ENCODE peak calls at places on chromosomes 3 and 15, in seven cellular contexts. I is psoas muscle, V is mucosa of descending colon, R is AG04450, H is nephron progenitor cell, C is HFFc6, G is brain microvascular endothelial cell. F is an unnamed sample.

GRCh38 chr3:11290743-11291680 is 18.8 kb downstream of the ATG7 start:
- DNase-seq in I (no peak), V (no peak), R (no peak), H (no peak), C (peak; percentile 76), G (peak; percentile 89), F (no peak)

GRCh38 chr3:81216192-81216591 is 545.3 kb downstream of the GBE1 start:
- DNase-seq in I (no peak), V (no peak), R (no peak), H (no peak), C (no peak), G (peak; percentile 27), F (no peak)

GRCh38 chr3:11435420-11435819 is 163.2 kb downstream of the ATG7 start:
- DNase-seq in I (no peak), V (no peak), R (no peak), H (no peak), C (no peak), G (no peak), F (no peak)

GRCh38 chr3:14210843-14211594 is 32.4 kb downstream of the LSM3 start:
- DNase-seq in I (no peak), V (no peak), R (peak; percentile 47), H (no peak), C (peak; percentile 89), G (no peak), F (no peak)

GRCh38 chr3:149273096-149273751 is 51.6 kb upstream of the CP start:
- DNase-seq in I (no peak), V (no peak), R (peak; percentile 79), H (peak; percentile 36), C (peak; percentile 87), G (peak; percentile 70), F (no peak)

GRCh38 chr15:27358751-27359434 is 387.9 kb downstream of the GABRG3 start:
- DNase-seq in I (no peak), V (no peak), R (no peak), H (peak; percentile 74), C (no peak), G (no peak), F (no peak)

GRCh38 chr3:159947220-159947619 is 41.4 kb upstream of the IL12A start:
- DNase-seq in I (no peak), V (no peak), R (peak; percentile 61), H (no peak), C (peak; percentile 95), G (peak; percentile 62), F (no peak)

GRCh38 chr3:95626107-95626506 is 1188.3 kb upstream of the EPHA6 start:
- DNase-seq in I (no peak), V (no peak), R (no peak), H (no peak), C (no peak), G (no peak), F (no peak)

GRCh38 chr3:100590114-100590839 is 19.1 kb upstream of the ADGRG7 start:
- DNase-seq in I (no peak), V (no peak), R (peak; percentile 44), H (peak; percentile 57), C (peak; percentile 40), G (peak; percentile 67), F (no peak)

GRCh38 chr3:192862408-192863385 is 55.0 kb downstream of the MB21D2 start:
- DNase-seq in I (no peak), V (no peak), R (no peak), H (no peak), C (no peak), G (no peak), F (no peak)

GRCh38 chr3:128498127-128498626 is 5.2 kb upstream of the GATA2 start:
- DNase-seq in I (no peak), V (no peak), R (no peak), H (no peak), C (no peak), G (no peak), F (no peak)

GRCh38 chr3:8472549-8472948 is 29.1 kb upstream of the LMCD1 start:
- DNase-seq in I (no peak), V (no peak), R (no peak), H (no peak), C (no peak), G (no peak), F (no peak)

GRCh38 chr3:143973352-143974021 is 1.9 kb downstream of the DIPK2A start:
- DNase-seq in I (no peak), V (no peak), R (no peak), H (no peak), C (no peak), G (peak; percentile 14), F (no peak)

GRCh38 chr15:69729167-69729748 is 276.6 kb downstream of the RPLP1 start:
- DNase-seq in I (no peak), V (no peak), R (no peak), H (peak; percentile 58), C (no peak), G (peak; percentile 25), F (peak; percentile 29)

GRCh38 chr3:124078978-124079911 is 87.3 kb upstream of the ROPN1 start:
- DNase-seq in I (no peak), V (no peak), R (no peak), H (peak; percentile 27), C (peak; percentile 50), G (peak; percentile 14), F (no peak)

GRCh38 chr3:56131976-56132590 is 336.2 kb downstream of the ERC2 start:
- DNase-seq in I (no peak), V (no peak), R (peak; percentile 74), H (no peak), C (peak; percentile 88), G (peak; percentile 95), F (no peak)

GRCh38 chr15:100771745-100772144 is 107.9 kb upstream of the ALDH1A3 start:
- DNase-seq in I (peak; percentile 49), V (peak; percentile 46), R (no peak), H (no peak), C (no peak), G (no peak), F (no peak)

GRCh38 chr15:65254237-65254820 is 32.4 kb downstream of the PARP16 start:
- DNase-seq in I (peak; percentile 59), V (no peak), R (no peak), H (no peak), C (no peak), G (no peak), F (no peak)

GRCh38 chr3:196471551-196471950 is 32.0 kb downstream of the RNF168 start:
- DNase-seq in I (no peak), V (no peak), R (no peak), H (no peak), C (peak; percentile 72), G (peak; percentile 31), F (no peak)

GRCh38 chr15:52787123-52787503 is 3.0 kb downstream of the ONECUT1 start:
- DNase-seq in I (no peak), V (no peak), R (no peak), H (peak; percentile 24), C (no peak), G (no peak), F (no peak)

GRCh38 chr3:123571264-123571972 is 13.4 kb downstream of the HACD2 start:
- DNase-seq in I (no peak), V (no peak), R (no peak), H (no peak), C (no peak), G (no peak), F (no peak)

GRCh38 chr3:125684199-125684598 is 88.9 kb upstream of the OSBPL11 start:
- DNase-seq in I (no peak), V (no peak), R (no peak), H (peak; percentile 54), C (no peak), G (no peak), F (no peak)

GRCh38 chr3:21662403-21662802 is 88.6 kb downstream of the ZNF385D start:
- DNase-seq in I (no peak), V (no peak), R (no peak), H (no peak), C (no peak), G (no peak), F (no peak)
- TF ChIP-seq CTCF in I (no peak), V (no peak), R (no peak), H (no peak), C (no peak), G (no peak), F (no peak)

DNA sequence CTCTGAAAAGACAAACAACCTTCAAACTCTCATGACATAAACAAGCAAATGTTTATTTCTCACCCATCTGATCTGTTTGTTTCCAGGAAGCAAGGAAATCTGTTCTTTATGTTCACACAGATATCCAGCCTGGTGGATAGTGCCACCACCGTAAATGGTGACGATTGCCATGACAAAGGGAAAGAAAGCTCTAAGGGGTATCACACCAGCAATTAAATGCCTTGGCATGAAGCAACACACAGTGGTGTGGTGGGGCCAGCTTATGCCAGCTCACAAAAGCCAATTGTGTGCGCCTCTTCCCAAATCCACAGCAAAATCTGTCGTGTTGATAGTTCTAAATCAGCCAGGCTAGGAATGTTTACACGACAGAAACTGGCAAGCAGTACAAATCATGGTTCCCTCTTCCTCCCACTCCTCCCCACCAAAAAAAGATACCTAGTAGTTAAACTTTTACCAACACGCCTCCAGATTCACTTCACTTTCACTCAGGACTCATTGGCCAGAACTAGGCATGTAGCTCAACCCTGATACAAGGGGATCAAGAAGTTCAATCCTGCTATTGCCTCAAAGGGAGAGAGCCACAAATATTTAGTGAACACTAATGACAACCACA is 189.2 kb upstream of the SLCO3A1 start:
- DNase-seq in I (no peak), V (no peak), R (no peak), H (no peak), C (no peak), G (no peak), F (no peak)
- TF ChIP-seq CTCF in I (no peak), V (no peak), R (no peak), H (no peak), C (no peak), G (no peak), F (no peak)

DNA sequence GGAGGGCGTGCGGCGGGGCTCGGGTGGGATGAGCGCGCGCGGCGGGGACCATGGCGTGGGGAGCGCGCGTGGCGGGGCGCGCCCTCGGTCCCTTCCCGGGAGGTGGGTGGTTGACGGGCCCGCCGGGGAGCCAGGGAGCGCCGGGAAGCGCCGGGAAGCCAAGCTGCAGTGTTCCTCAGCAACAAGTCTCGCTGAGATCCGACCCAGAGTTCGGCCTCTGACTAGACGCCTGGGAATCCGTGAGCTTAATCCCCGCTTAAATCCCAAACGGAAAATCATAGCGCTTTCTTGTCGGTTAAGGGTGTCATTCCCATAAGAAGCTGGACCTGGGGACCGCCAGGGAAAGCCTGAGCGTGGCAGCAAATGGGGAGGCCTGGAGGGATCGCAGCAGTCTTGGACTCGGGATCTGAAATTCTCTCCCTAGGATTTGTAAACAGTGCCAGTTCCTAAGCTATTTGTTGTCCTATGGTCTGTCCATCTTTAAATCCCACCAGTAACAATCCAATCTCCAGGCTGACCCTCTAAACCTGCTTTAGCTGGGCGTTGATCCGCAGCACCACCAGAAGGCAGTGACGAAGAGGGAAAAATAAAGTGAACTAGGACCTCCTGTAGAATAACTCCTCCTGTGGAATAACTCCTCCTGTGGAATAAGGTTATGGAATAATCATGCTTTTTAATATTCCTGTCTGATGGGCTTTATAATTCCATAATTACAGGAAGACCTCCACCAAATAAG is 560 bp upstream of the NEDD4 start:
- DNase-seq in I (no peak), V (no peak), R (peak; percentile 33), H (no peak), C (peak; percentile 63), G (peak; percentile 41), F (no peak)
- TF ChIP-seq CTCF in I (no peak), V (no peak), R (peak; percentile 33), H (no peak), C (peak; percentile 5), G (peak; percentile 32), F (no peak)

DNA sequence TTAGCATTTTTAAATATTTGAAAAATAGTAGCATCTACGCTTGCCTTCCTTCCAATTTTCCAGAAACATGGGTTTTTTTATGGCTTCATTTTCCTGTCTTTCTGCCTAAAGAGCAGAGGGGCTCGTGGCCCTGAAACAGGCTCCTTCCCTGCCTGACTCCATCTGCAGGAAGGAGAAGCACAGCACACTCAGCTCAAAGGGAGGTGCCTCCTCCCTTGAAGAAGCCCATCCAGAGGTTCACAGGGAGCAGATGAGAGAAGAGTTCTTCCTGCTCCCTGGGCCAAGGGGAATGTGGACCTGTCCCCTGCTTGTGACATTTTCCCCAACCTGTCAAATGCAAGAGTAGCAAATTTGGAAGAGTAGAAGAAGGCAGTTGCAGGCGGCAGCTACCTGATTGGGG is 55.8 kb downstream of the BBX start:
- DNase-seq in I (no peak), V (no peak), R (no peak), H (no peak), C (no peak), G (no peak), F (no peak)
- TF ChIP-seq CTCF in I (no peak), V (no peak), R (no peak), H (no peak), C (no peak), G (peak; percentile 29), F (no peak)